ENCODE peak calls at places on chromosomes 1 and 21, in eight cellular contexts. One of them, this sample, is unnamed. For H3K36me3, the result is how much of the 10 kb centered on the place peaks cover.

GRCh38 chr1:165545974-165546373 is 2.2 kb downstream of the LRRC52 start:
- DNase-seq in cardiac muscle cell: no peak
- DNase-seq in fibroblast of lung: no peak
- DNase-seq in neuronal stem cell: no peak
- DNase-seq in esophagus squamous epithelium: no peak
- DNase-seq in GM06990: no peak
- DNase-seq in vagina: no peak
- DNase-seq in brain microvascular endothelial cell: no peak
- DNase-seq in this sample: no peak

GRCh38 chr1:234913771-234914170 is 214.9 kb downstream of the TOMM20 start:
- DNase-seq in vagina: no peak
- DNase-seq in neuronal stem cell: no peak
- DNase-seq in esophagus squamous epithelium: no peak
- DNase-seq in brain microvascular endothelial cell: no peak
- DNase-seq in GM06990: no peak
- DNase-seq in fibroblast of lung: no peak
- DNase-seq in cardiac muscle cell: no peak
- DNase-seq in this sample: no peak

GRCh38 chr1:25556791-25557476 is 13.5 kb downstream of the LDLRAP1 start:
- DNase-seq in neuronal stem cell: no peak
- DNase-seq in fibroblast of lung: peak
- DNase-seq in vagina: no peak
- DNase-seq in esophagus squamous epithelium: no peak
- DNase-seq in cardiac muscle cell: peak
- DNase-seq in brain microvascular endothelial cell: no peak
- DNase-seq in GM06990: no peak
- DNase-seq in this sample: no peak

GRCh38 chr21:46661211-46661625 is 25.7 kb downstream of the PRMT2 start:
- DNase-seq in cardiac muscle cell: peak
- DNase-seq in brain microvascular endothelial cell: peak
- DNase-seq in GM06990: peak
- DNase-seq in neuronal stem cell: peak
- DNase-seq in vagina: no peak
- DNase-seq in esophagus squamous epithelium: no peak
- DNase-seq in fibroblast of lung: peak
- DNase-seq in this sample: peak

GRCh38 chr21:14306143-14306907 is 76.6 kb downstream of the HSPA13 start:
- DNase-seq in esophagus squamous epithelium: no peak
- DNase-seq in brain microvascular endothelial cell: no peak
- DNase-seq in neuronal stem cell: no peak
- DNase-seq in cardiac muscle cell: peak
- DNase-seq in vagina: no peak
- DNase-seq in GM06990: no peak
- DNase-seq in fibroblast of lung: peak
- DNase-seq in this sample: no peak

GRCh38 chr1:9095818-9096217 is 26.4 kb upstream of the SLC2A5 start:
- DNase-seq in cardiac muscle cell: no peak
- DNase-seq in fibroblast of lung: no peak
- DNase-seq in esophagus squamous epithelium: no peak
- DNase-seq in vagina: no peak
- DNase-seq in GM06990: no peak
- DNase-seq in neuronal stem cell: no peak
- DNase-seq in brain microvascular endothelial cell: no peak
- DNase-seq in this sample: no peak

GRCh38 chr1:22284236-22284635 is 141.3 kb upstream of the WNT4 start:
- DNase-seq in neuronal stem cell: no peak
- DNase-seq in esophagus squamous epithelium: no peak
- DNase-seq in brain microvascular endothelial cell: no peak
- DNase-seq in vagina: peak
- DNase-seq in cardiac muscle cell: no peak
- DNase-seq in GM06990: no peak
- DNase-seq in fibroblast of lung: no peak
- DNase-seq in this sample: no peak

GRCh38 chr1:165630629-165631402 is at the start of gene MGST3:
- DNase-seq in fibroblast of lung: peak
- DNase-seq in GM06990: peak
- DNase-seq in brain microvascular endothelial cell: peak
- DNase-seq in vagina: no peak
- DNase-seq in cardiac muscle cell: peak
- DNase-seq in esophagus squamous epithelium: peak
- DNase-seq in neuronal stem cell: peak
- DNase-seq in this sample: peak

GRCh38 chr1:18010945-18011344 is 96.7 kb upstream of the IGSF21 start:
- DNase-seq in neuronal stem cell: no peak
- DNase-seq in vagina: no peak
- DNase-seq in GM06990: no peak
- DNase-seq in fibroblast of lung: no peak
- DNase-seq in brain microvascular endothelial cell: no peak
- DNase-seq in esophagus squamous epithelium: no peak
- DNase-seq in cardiac muscle cell: peak
- DNase-seq in this sample: no peak

GRCh38 chr1:147080671-147081394 is 91.4 kb downstream of the PRKAB2 start:
- DNase-seq in vagina: no peak
- DNase-seq in fibroblast of lung: no peak
- DNase-seq in esophagus squamous epithelium: no peak
- DNase-seq in brain microvascular endothelial cell: no peak
- DNase-seq in GM06990: no peak
- DNase-seq in cardiac muscle cell: no peak
- DNase-seq in neuronal stem cell: no peak
- DNase-seq in this sample: no peak

GRCh38 chr21:35924714-35925301 is 135.5 kb downstream of the SETD4 start:
- DNase-seq in neuronal stem cell: no peak
- DNase-seq in fibroblast of lung: peak
- DNase-seq in esophagus squamous epithelium: no peak
- DNase-seq in brain microvascular endothelial cell: peak
- DNase-seq in cardiac muscle cell: peak
- DNase-seq in vagina: no peak
- DNase-seq in GM06990: no peak
- DNase-seq in this sample: peak

GRCh38 chr1:70353641-70354331 is 736 bp downstream of the ANKRD13C start:
- DNase-seq in vagina: no peak
- DNase-seq in fibroblast of lung: peak
- DNase-seq in cardiac muscle cell: peak
- DNase-seq in GM06990: no peak
- DNase-seq in esophagus squamous epithelium: no peak
- DNase-seq in brain microvascular endothelial cell: peak
- DNase-seq in neuronal stem cell: no peak
- DNase-seq in this sample: peak

GRCh38 chr1:186813420-186813819 is 15.3 kb upstream of the PLA2G4A start:
- DNase-seq in vagina: no peak
- DNase-seq in cardiac muscle cell: no peak
- DNase-seq in esophagus squamous epithelium: no peak
- DNase-seq in GM06990: no peak
- DNase-seq in brain microvascular endothelial cell: no peak
- DNase-seq in fibroblast of lung: no peak
- DNase-seq in neuronal stem cell: no peak
- DNase-seq in this sample: no peak

GRCh38 chr21:45590726-45591618 is 48.7 kb upstream of the SLC19A1 start:
- DNase-seq in fibroblast of lung: no peak
- DNase-seq in neuronal stem cell: no peak
- DNase-seq in GM06990: peak
- DNase-seq in vagina: no peak
- DNase-seq in cardiac muscle cell: peak
- DNase-seq in esophagus squamous epithelium: no peak
- DNase-seq in brain microvascular endothelial cell: no peak
- DNase-seq in this sample: no peak

GRCh38 chr1:75855010-75855409 is 58.3 kb downstream of the MSH4 start:
- DNase-seq in esophagus squamous epithelium: no peak
- DNase-seq in neuronal stem cell: no peak
- DNase-seq in vagina: no peak
- DNase-seq in fibroblast of lung: peak
- DNase-seq in GM06990: no peak
- DNase-seq in brain microvascular endothelial cell: peak
- DNase-seq in cardiac muscle cell: peak
- DNase-seq in this sample: no peak

DNA sequence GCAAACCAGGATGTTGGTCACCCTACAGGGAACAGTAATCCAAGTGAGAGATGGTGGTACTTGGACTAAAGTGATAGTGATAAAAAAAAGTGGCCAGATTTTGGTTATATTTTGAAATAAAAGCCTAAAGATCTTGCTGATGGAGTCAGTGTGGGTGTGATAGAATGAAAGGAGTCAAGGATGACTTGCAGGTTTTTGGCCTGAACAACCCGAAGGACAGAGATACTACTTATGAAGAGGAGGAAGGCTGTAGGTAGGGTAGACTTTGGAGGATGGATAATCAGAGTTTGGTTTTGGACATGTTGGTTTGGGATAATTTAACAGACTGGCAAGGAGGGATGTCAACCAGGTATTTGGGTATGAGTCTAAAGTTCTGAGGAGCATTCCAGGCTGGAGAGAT is 1.5 kb upstream of the TEX38 start:
- DNase-seq in GM06990: no peak
- DNase-seq in neuronal stem cell: no peak
- DNase-seq in esophagus squamous epithelium: no peak
- DNase-seq in fibroblast of lung: no peak
- DNase-seq in brain microvascular endothelial cell: no peak
- DNase-seq in cardiac muscle cell: no peak
- DNase-seq in vagina: no peak
- DNase-seq in this sample: no peak
- H3K36me3 ChIP-seq in GM06990: under half
- H3K36me3 ChIP-seq in neuronal stem cell: under half
- H3K36me3 ChIP-seq in esophagus squamous epithelium: under half
- H3K36me3 ChIP-seq in fibroblast of lung: under half
- H3K36me3 ChIP-seq in brain microvascular endothelial cell: under half
- H3K36me3 ChIP-seq in cardiac muscle cell: under half
- H3K36me3 ChIP-seq in vagina: under half
- H3K36me3 ChIP-seq in this sample: under half

GRCh38 chr1:2412395-2412772 is at the start of gene PEX10:
- DNase-seq in esophagus squamous epithelium: peak
- DNase-seq in brain microvascular endothelial cell: peak
- DNase-seq in fibroblast of lung: peak
- DNase-seq in cardiac muscle cell: peak
- DNase-seq in neuronal stem cell: peak
- DNase-seq in GM06990: peak
- DNase-seq in vagina: no peak
- DNase-seq in this sample: peak
- H3K36me3 ChIP-seq in esophagus squamous epithelium: under half
- H3K36me3 ChIP-seq in brain microvascular endothelial cell: under half
- H3K36me3 ChIP-seq in fibroblast of lung: under half
- H3K36me3 ChIP-seq in cardiac muscle cell: under half
- H3K36me3 ChIP-seq in neuronal stem cell: under half
- H3K36me3 ChIP-seq in GM06990: under half
- H3K36me3 ChIP-seq in vagina: under half
- H3K36me3 ChIP-seq in this sample: under half

GRCh38 chr1:115679141-115679611 is 37.4 kb downstream of the VANGL1 start:
- DNase-seq in cardiac muscle cell: peak
- DNase-seq in fibroblast of lung: peak
- DNase-seq in GM06990: no peak
- DNase-seq in neuronal stem cell: no peak
- DNase-seq in brain microvascular endothelial cell: peak
- DNase-seq in esophagus squamous epithelium: no peak
- DNase-seq in vagina: no peak
- DNase-seq in this sample: no peak

GRCh38 chr1:115685029-115685705 is 43.4 kb downstream of the VANGL1 start:
- DNase-seq in GM06990: no peak
- DNase-seq in neuronal stem cell: no peak
- DNase-seq in fibroblast of lung: no peak
- DNase-seq in vagina: no peak
- DNase-seq in cardiac muscle cell: no peak
- DNase-seq in esophagus squamous epithelium: no peak
- DNase-seq in brain microvascular endothelial cell: no peak
- DNase-seq in this sample: no peak

GRCh38 chr1:115680730-115681111 is 39.0 kb downstream of the VANGL1 start:
- DNase-seq in neuronal stem cell: no peak
- DNase-seq in GM06990: no peak
- DNase-seq in esophagus squamous epithelium: no peak
- DNase-seq in brain microvascular endothelial cell: no peak
- DNase-seq in fibroblast of lung: no peak
- DNase-seq in vagina: no peak
- DNase-seq in cardiac muscle cell: no peak
- DNase-seq in this sample: no peak

GRCh38 chr1:115678141-115678540 is 36.4 kb downstream of the VANGL1 start:
- DNase-seq in neuronal stem cell: no peak
- DNase-seq in vagina: no peak
- DNase-seq in fibroblast of lung: no peak
- DNase-seq in brain microvascular endothelial cell: no peak
- DNase-seq in cardiac muscle cell: no peak
- DNase-seq in esophagus squamous epithelium: no peak
- DNase-seq in GM06990: no peak
- DNase-seq in this sample: no peak

DNA sequence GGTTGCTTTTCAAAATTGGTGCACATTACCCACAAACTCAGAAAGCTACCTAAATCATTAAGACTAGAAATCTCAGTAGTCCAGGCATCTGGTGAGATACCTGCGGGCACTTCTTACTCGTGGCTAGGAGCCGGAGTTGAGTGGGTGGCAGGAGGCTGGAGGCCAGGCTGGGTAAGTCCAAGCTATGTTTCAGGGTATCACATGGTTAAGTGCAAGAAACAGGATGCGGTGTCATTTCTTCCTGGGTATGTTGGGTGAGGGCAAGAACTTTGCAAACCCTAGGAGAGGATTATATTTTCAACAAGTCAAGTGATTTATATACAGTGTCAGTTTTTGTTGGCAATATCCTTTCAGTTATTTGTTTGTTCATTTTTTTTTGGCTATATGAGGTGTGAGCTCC is 41.0 kb downstream of the VANGL1 start:
- DNase-seq in fibroblast of lung: no peak
- DNase-seq in esophagus squamous epithelium: no peak
- DNase-seq in cardiac muscle cell: no peak
- DNase-seq in neuronal stem cell: no peak
- DNase-seq in vagina: no peak
- DNase-seq in GM06990: no peak
- DNase-seq in brain microvascular endothelial cell: no peak
- DNase-seq in this sample: no peak
- H3K36me3 ChIP-seq in fibroblast of lung: under half
- H3K36me3 ChIP-seq in esophagus squamous epithelium: under half
- H3K36me3 ChIP-seq in cardiac muscle cell: under half
- H3K36me3 ChIP-seq in neuronal stem cell: under half
- H3K36me3 ChIP-seq in vagina: under half
- H3K36me3 ChIP-seq in GM06990: under half
- H3K36me3 ChIP-seq in brain microvascular endothelial cell: under half
- H3K36me3 ChIP-seq in this sample: under half

GRCh38 chr1:60695633-60696032 is 386.7 kb upstream of the NFIA start:
- DNase-seq in brain microvascular endothelial cell: no peak
- DNase-seq in esophagus squamous epithelium: no peak
- DNase-seq in cardiac muscle cell: no peak
- DNase-seq in neuronal stem cell: no peak
- DNase-seq in vagina: no peak
- DNase-seq in fibroblast of lung: no peak
- DNase-seq in GM06990: no peak
- DNase-seq in this sample: no peak

GRCh38 chr1:60699304-60699703 is 383.1 kb upstream of the NFIA start:
- DNase-seq in cardiac muscle cell: peak
- DNase-seq in brain microvascular endothelial cell: no peak
- DNase-seq in neuronal stem cell: no peak
- DNase-seq in GM06990: no peak
- DNase-seq in vagina: no peak
- DNase-seq in fibroblast of lung: no peak
- DNase-seq in esophagus squamous epithelium: no peak
- DNase-seq in this sample: no peak

GRCh38 chr1:60697204-60697994 is 385.0 kb upstream of the NFIA start:
- DNase-seq in brain microvascular endothelial cell: peak
- DNase-seq in fibroblast of lung: peak
- DNase-seq in neuronal stem cell: no peak
- DNase-seq in cardiac muscle cell: peak
- DNase-seq in esophagus squamous epithelium: no peak
- DNase-seq in vagina: no peak
- DNase-seq in GM06990: no peak
- DNase-seq in this sample: no peak

GRCh38 chr1:60694980-60695379 is 387.4 kb upstream of the NFIA start:
- DNase-seq in GM06990: no peak
- DNase-seq in brain microvascular endothelial cell: no peak
- DNase-seq in cardiac muscle cell: no peak
- DNase-seq in neuronal stem cell: no peak
- DNase-seq in fibroblast of lung: no peak
- DNase-seq in vagina: no peak
- DNase-seq in esophagus squamous epithelium: no peak
- DNase-seq in this sample: no peak

GRCh38 chr1:60696512-60696911 is 385.8 kb upstream of the NFIA start:
- DNase-seq in fibroblast of lung: no peak
- DNase-seq in brain microvascular endothelial cell: no peak
- DNase-seq in esophagus squamous epithelium: no peak
- DNase-seq in GM06990: no peak
- DNase-seq in cardiac muscle cell: no peak
- DNase-seq in neuronal stem cell: no peak
- DNase-seq in vagina: no peak
- DNase-seq in this sample: no peak
- H3K36me3 ChIP-seq in fibroblast of lung: under half
- H3K36me3 ChIP-seq in brain microvascular endothelial cell: under half
- H3K36me3 ChIP-seq in esophagus squamous epithelium: under half
- H3K36me3 ChIP-seq in GM06990: under half
- H3K36me3 ChIP-seq in cardiac muscle cell: under half
- H3K36me3 ChIP-seq in neuronal stem cell: under half
- H3K36me3 ChIP-seq in vagina: under half
- H3K36me3 ChIP-seq in this sample: under half

This sample was measured in kidney epithelial cell.